ENCODE peak calls at places on chromosomes 5 and 9, in four cellular contexts. M, T, A and P are unnamed samples. For H3K4me1, the result is how much of the 10 kb centered on the place peaks cover.

GRCh38 chr5:174533771-174534221 is 190.6 kb upstream of the MSX2 start:
- DNase-seq in M (no peak), T (no peak), A (no peak), P (no peak)

GRCh38 chr9:109286571-109286977 is 34.3 kb downstream of the EPB41L4B start:
- DNase-seq in M (no peak), T (no peak), A (no peak), P (no peak)

GRCh38 chr9:70639853-70640814 is 225.7 kb upstream of the KLF9 start:
- DNase-seq in M (no peak), T (no peak), A (no peak), P (no peak)

GRCh38 chr9:38619556-38620447 is 594 bp downstream of the ANKRD18A start:
- DNase-seq in M (no peak), T (peak), A (no peak), P (no peak)

GRCh38 chr9:133615897-133616188 is 6.7 kb upstream of the FAM163B start:
- DNase-seq in M (no peak), T (no peak), A (peak), P (no peak)

GRCh38 chr5:149268928-149269557 is 2.6 kb upstream of the AFAP1L1 start:
- DNase-seq in M (no peak), T (no peak), A (no peak), P (no peak)

GRCh38 chr5:171975262-171975876 is 31.1 kb downstream of the FBXW11 start:
- DNase-seq in M (no peak), T (no peak), A (no peak), P (no peak)

GRCh38 chr9:113906411-113907110 is 30.5 kb downstream of the ZNF618 start:
- DNase-seq in M (no peak), T (no peak), A (no peak), P (no peak)

GRCh38 chr9:111148390-111148993 is 110.2 kb upstream of the LPAR1 start:
- DNase-seq in M (no peak), T (no peak), A (no peak), P (no peak)

GRCh38 chr5:422323-423232 is 20.4 kb upstream of the EXOC3 start:
- DNase-seq in M (no peak), T (no peak), A (no peak), P (no peak)

GRCh38 chr5:94853122-94853521 is 234.7 kb downstream of the SLF1 start:
- DNase-seq in M (no peak), T (no peak), A (no peak), P (no peak)

GRCh38 chr5:32842798-32843531 is 131.8 kb downstream of the NPR3 start:
- DNase-seq in M (no peak), T (no peak), A (no peak), P (no peak)

GRCh38 chr5:91978221-91978882 is 595.2 kb upstream of the ARRDC3 start:
- DNase-seq in M (no peak), T (no peak), A (no peak), P (no peak)

GRCh38 chr9:86303316-86303975 is 21.1 kb upstream of the ISCA1 start:
- DNase-seq in M (no peak), T (peak), A (peak), P (no peak)

GRCh38 chr9:86308687-86309086 is 26.3 kb upstream of the ISCA1 start:
- DNase-seq in M (no peak), T (no peak), A (no peak), P (no peak)

GRCh38 chr9:86298873-86299272 is 16.5 kb upstream of the ISCA1 start:
- DNase-seq in M (peak), T (no peak), A (no peak), P (no peak)

GRCh38 chr9:86300701-86301100 is 18.4 kb upstream of the ISCA1 start:
- DNase-seq in M (no peak), T (no peak), A (no peak), P (no peak)

GRCh38 chr9:86304236-86304730 is 21.9 kb upstream of the ISCA1 start:
- DNase-seq in M (no peak), T (no peak), A (no peak), P (no peak)
- H3K4me1 ChIP-seq in M (under half), T (under half), A (under half), P (under half)

GRCh38 chr9:6415266-6415665 is 2.3 kb downstream of the UHRF2 start:
- DNase-seq in M (no peak), T (no peak), A (no peak), P (no peak)

GRCh38 chr9:6410653-6411052 is 2.3 kb upstream of the UHRF2 start:
- DNase-seq in M (no peak), T (no peak), A (no peak), P (no peak)

GRCh38 chr9:6412572-6413364 is at the start of gene UHRF2:
- DNase-seq in M (peak), T (peak), A (peak), P (peak)

GRCh38 chr9:6414291-6414690 is 1.3 kb downstream of the UHRF2 start:
- DNase-seq in M (peak), T (no peak), A (no peak), P (no peak)

GRCh38 chr9:6413365-6414263 is 615 bp downstream of the UHRF2 start:
- DNase-seq in M (peak), T (peak), A (peak), P (no peak)
- H3K4me3 ChIP-seq in M (peak), T (peak), A (peak), P (peak)

DNA sequence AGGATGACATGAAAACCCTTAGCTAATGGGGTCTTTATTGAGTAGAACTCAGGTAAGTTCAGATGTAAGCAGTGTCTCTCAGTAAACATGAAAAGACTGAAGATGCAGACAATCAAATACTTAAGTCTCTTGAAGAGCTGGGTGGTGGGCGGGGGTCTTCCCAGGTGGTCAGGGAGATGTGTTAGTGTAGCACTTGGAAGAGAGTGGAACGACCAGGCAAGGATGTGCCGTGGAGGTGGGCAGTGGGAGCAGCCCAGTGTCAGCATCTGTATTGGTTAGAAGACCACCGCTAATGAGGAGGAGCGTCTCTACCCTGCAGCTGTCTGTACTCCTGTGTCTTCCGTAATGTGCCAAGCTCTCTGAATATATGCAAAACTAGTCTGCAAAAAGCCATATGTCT is 4.4 kb downstream of the S1PR3 start:
- DNase-seq in M (no peak), T (no peak), A (no peak), P (no peak)
- H3K4me1 ChIP-seq in M (half or more), T (under half), A (under half), P (half or more)

GRCh38 chr9:134722120-134722701 is 80.6 kb downstream of the COL5A1 start:
- DNase-seq in M (no peak), T (no peak), A (no peak), P (no peak)

GRCh38 chr9:134721344-134721743 is 79.7 kb downstream of the COL5A1 start:
- DNase-seq in M (no peak), T (no peak), A (no peak), P (no peak)

GRCh38 chr9:134719331-134719730 is 77.7 kb downstream of the COL5A1 start:
- DNase-seq in M (no peak), T (no peak), A (no peak), P (no peak)

GRCh38 chr9:134720136-134720753 is 78.6 kb downstream of the COL5A1 start:
- DNase-seq in M (no peak), T (no peak), A (no peak), P (no peak)

GRCh38 chr9:134720796-134721195 is 79.2 kb downstream of the COL5A1 start:
- DNase-seq in M (no peak), T (no peak), A (no peak), P (no peak)
- H3K4me3 ChIP-seq in M (no peak), T (no peak), A (no peak), P (no peak)